ENCODE peak calls at places on chromosomes 12 and 14, in six cellular contexts. One of them, this sample, is unnamed.

GRCh38 chr12:131116437-131117117 is 162.9 kb downstream of the ADGRD1 start:
- DNase-seq in GM12878: no peak
- DNase-seq in HCT116: no peak
- DNase-seq in K562: no peak
- DNase-seq in H1: peak
- DNase-seq in HepG2: no peak
- DNase-seq in this sample: no peak

GRCh38 chr12:80565276-80565675 is 121.2 kb downstream of the PTPRQ start:
- DNase-seq in HepG2: no peak
- DNase-seq in H1: no peak
- DNase-seq in GM12878: no peak
- DNase-seq in HCT116: no peak
- DNase-seq in K562: no peak
- DNase-seq in this sample: peak

GRCh38 chr14:60247994-60248696 is 876 bp upstream of the PPM1A start:
- DNase-seq in HepG2: peak
- DNase-seq in HCT116: peak
- DNase-seq in GM12878: peak
- DNase-seq in K562: peak
- DNase-seq in H1: peak
- DNase-seq in this sample: peak

GRCh38 chr12:2239376-2240010 is 186.7 kb downstream of the CACNA1C start:
- DNase-seq in H1: no peak
- DNase-seq in HepG2: no peak
- DNase-seq in HCT116: no peak
- DNase-seq in GM12878: no peak
- DNase-seq in K562: no peak
- DNase-seq in this sample: no peak

GRCh38 chr12:132117558-132117875 is 26.6 kb downstream of the DDX51 start:
- DNase-seq in HepG2: no peak
- DNase-seq in HCT116: peak
- DNase-seq in H1: no peak
- DNase-seq in GM12878: no peak
- DNase-seq in K562: peak
- DNase-seq in this sample: no peak

GRCh38 chr14:100221419-100222218 is 17.3 kb upstream of the YY1 start:
- DNase-seq in HCT116: no peak
- DNase-seq in K562: peak
- DNase-seq in HepG2: peak
- DNase-seq in H1: peak
- DNase-seq in GM12878: no peak
- DNase-seq in this sample: peak

GRCh38 chr14:36056846-36057245 is 119.7 kb downstream of the PTCSC3 start:
- DNase-seq in HCT116: no peak
- DNase-seq in K562: no peak
- DNase-seq in HepG2: no peak
- DNase-seq in H1: no peak
- DNase-seq in GM12878: no peak
- DNase-seq in this sample: no peak

GRCh38 chr14:95006479-95006878 is 150.8 kb downstream of the DICER1 start:
- DNase-seq in H1: no peak
- DNase-seq in K562: no peak
- DNase-seq in HepG2: no peak
- DNase-seq in HCT116: no peak
- DNase-seq in GM12878: no peak
- DNase-seq in this sample: no peak

GRCh38 chr12:2483713-2484112 is 311.1 kb upstream of the FKBP4 start:
- DNase-seq in H1: no peak
- DNase-seq in GM12878: no peak
- DNase-seq in HepG2: no peak
- DNase-seq in K562: no peak
- DNase-seq in HCT116: no peak
- DNase-seq in this sample: no peak

GRCh38 chr14:91511014-91511466 is 930 bp upstream of the PPP4R3A start:
- DNase-seq in K562: peak
- DNase-seq in HCT116: peak
- DNase-seq in HepG2: peak
- DNase-seq in H1: no peak
- DNase-seq in GM12878: no peak
- DNase-seq in this sample: no peak

GRCh38 chr12:48165089-48166031 is 8.0 kb upstream of the ASB8 start:
- DNase-seq in GM12878: peak
- DNase-seq in K562: peak
- DNase-seq in HCT116: peak
- DNase-seq in H1: no peak
- DNase-seq in HepG2: peak
- DNase-seq in this sample: peak

GRCh38 chr12:28328967-28329366 is 138.7 kb downstream of the CCDC91 start:
- DNase-seq in H1: no peak
- DNase-seq in HCT116: no peak
- DNase-seq in HepG2: no peak
- DNase-seq in K562: no peak
- DNase-seq in GM12878: no peak
- DNase-seq in this sample: no peak

GRCh38 chr12:26787125-26787495 is 45.9 kb downstream of the ITPR2 start:
- DNase-seq in HepG2: no peak
- DNase-seq in GM12878: no peak
- DNase-seq in H1: no peak
- DNase-seq in K562: no peak
- DNase-seq in HCT116: no peak
- DNase-seq in this sample: peak

GRCh38 chr12:130661059-130661458 is 55.0 kb downstream of the RIMBP2 start:
- DNase-seq in K562: no peak
- DNase-seq in GM12878: no peak
- DNase-seq in H1: no peak
- DNase-seq in HCT116: no peak
- DNase-seq in HepG2: no peak
- DNase-seq in this sample: no peak

GRCh38 chr12:120468846-120469449 is 600 bp downstream of the SRSF9 start:
- DNase-seq in HCT116: no peak
- DNase-seq in HepG2: no peak
- DNase-seq in H1: no peak
- DNase-seq in K562: peak
- DNase-seq in GM12878: no peak
- DNase-seq in this sample: peak

GRCh38 chr14:58669556-58670200 is 31.9 kb downstream of the DACT1 start:
- DNase-seq in K562: no peak
- DNase-seq in GM12878: no peak
- DNase-seq in H1: no peak
- DNase-seq in HepG2: no peak
- DNase-seq in HCT116: no peak
- DNase-seq in this sample: no peak

GRCh38 chr12:31687101-31687527 is 27.6 kb downstream of the ETFBKMT start:
- DNase-seq in H1: no peak
- DNase-seq in HCT116: no peak
- DNase-seq in HepG2: no peak
- DNase-seq in GM12878: peak
- DNase-seq in K562: no peak
- DNase-seq in this sample: no peak

GRCh38 chr12:76489737-76490136 is 69.8 kb downstream of the OSBPL8 start:
- DNase-seq in HepG2: no peak
- DNase-seq in HCT116: no peak
- DNase-seq in K562: no peak
- DNase-seq in H1: no peak
- DNase-seq in GM12878: no peak
- DNase-seq in this sample: no peak

GRCh38 chr12:76495556-76495955 is 64.0 kb downstream of the OSBPL8 start:
- DNase-seq in H1: no peak
- DNase-seq in HepG2: no peak
- DNase-seq in GM12878: no peak
- DNase-seq in K562: no peak
- DNase-seq in HCT116: no peak
- DNase-seq in this sample: no peak

GRCh38 chr12:76486011-76486410 is 73.6 kb downstream of the OSBPL8 start:
- DNase-seq in HepG2: no peak
- DNase-seq in HCT116: no peak
- DNase-seq in GM12878: no peak
- DNase-seq in H1: no peak
- DNase-seq in K562: no peak
- DNase-seq in this sample: no peak

GRCh38 chr12:76490763-76491162 is 68.8 kb downstream of the OSBPL8 start:
- DNase-seq in H1: no peak
- DNase-seq in GM12878: no peak
- DNase-seq in K562: no peak
- DNase-seq in HCT116: no peak
- DNase-seq in HepG2: no peak
- DNase-seq in this sample: no peak

GRCh38 chr12:76491292-76491691 is 68.3 kb downstream of the OSBPL8 start:
- DNase-seq in HCT116: no peak
- DNase-seq in GM12878: no peak
- DNase-seq in H1: no peak
- DNase-seq in HepG2: no peak
- DNase-seq in K562: no peak
- DNase-seq in this sample: no peak
- TF ChIP-seq POLR2A in HCT116: no peak
- TF ChIP-seq POLR2A in GM12878: no peak
- TF ChIP-seq POLR2A in H1: no peak
- TF ChIP-seq POLR2A in HepG2: no peak
- TF ChIP-seq POLR2A in K562: no peak
- TF ChIP-seq POLR2A in this sample: no peak

GRCh38 chr14:69579476-69579875 is 4.8 kb upstream of the CCDC177 start:
- DNase-seq in K562: no peak
- DNase-seq in H1: no peak
- DNase-seq in GM12878: no peak
- DNase-seq in HepG2: no peak
- DNase-seq in HCT116: no peak
- DNase-seq in this sample: no peak
- TF ChIP-seq EZH2 in K562: no peak
- TF ChIP-seq EZH2 in H1: no peak
- TF ChIP-seq EZH2 in GM12878: no peak
- TF ChIP-seq EZH2 in HepG2: no peak
- TF ChIP-seq EZH2 in HCT116: no peak
- TF ChIP-seq EZH2 in this sample: no peak

GRCh38 chr12:122057769-122058168 is 20.8 kb upstream of the MLXIP start:
- DNase-seq in K562: no peak
- DNase-seq in HepG2: no peak
- DNase-seq in GM12878: no peak
- DNase-seq in HCT116: no peak
- DNase-seq in H1: no peak
- DNase-seq in this sample: no peak

GRCh38 chr12:122058750-122059149 is 19.8 kb upstream of the MLXIP start:
- DNase-seq in K562: no peak
- DNase-seq in HepG2: no peak
- DNase-seq in HCT116: no peak
- DNase-seq in H1: no peak
- DNase-seq in GM12878: no peak
- DNase-seq in this sample: peak

GRCh38 chr12:122061253-122061652 is 17.3 kb upstream of the MLXIP start:
- DNase-seq in HepG2: no peak
- DNase-seq in H1: no peak
- DNase-seq in HCT116: no peak
- DNase-seq in GM12878: no peak
- DNase-seq in K562: no peak
- DNase-seq in this sample: no peak

GRCh38 chr12:122059203-122059960 is 19.2 kb upstream of the MLXIP start:
- DNase-seq in HepG2: no peak
- DNase-seq in HCT116: no peak
- DNase-seq in K562: no peak
- DNase-seq in H1: no peak
- DNase-seq in GM12878: no peak
- DNase-seq in this sample: no peak

GRCh38 chr12:122060069-122060468 is 18.5 kb upstream of the MLXIP start:
- DNase-seq in HCT116: no peak
- DNase-seq in K562: no peak
- DNase-seq in GM12878: no peak
- DNase-seq in H1: no peak
- DNase-seq in HepG2: no peak
- DNase-seq in this sample: peak
- TF ChIP-seq POLR2AphosphoS5 in HCT116: no peak
- TF ChIP-seq POLR2AphosphoS5 in K562: no peak
- TF ChIP-seq POLR2AphosphoS5 in GM12878: no peak
- TF ChIP-seq POLR2AphosphoS5 in H1: no peak
- TF ChIP-seq POLR2AphosphoS5 in HepG2: no peak
- TF ChIP-seq POLR2AphosphoS5 in this sample: no peak

DNA sequence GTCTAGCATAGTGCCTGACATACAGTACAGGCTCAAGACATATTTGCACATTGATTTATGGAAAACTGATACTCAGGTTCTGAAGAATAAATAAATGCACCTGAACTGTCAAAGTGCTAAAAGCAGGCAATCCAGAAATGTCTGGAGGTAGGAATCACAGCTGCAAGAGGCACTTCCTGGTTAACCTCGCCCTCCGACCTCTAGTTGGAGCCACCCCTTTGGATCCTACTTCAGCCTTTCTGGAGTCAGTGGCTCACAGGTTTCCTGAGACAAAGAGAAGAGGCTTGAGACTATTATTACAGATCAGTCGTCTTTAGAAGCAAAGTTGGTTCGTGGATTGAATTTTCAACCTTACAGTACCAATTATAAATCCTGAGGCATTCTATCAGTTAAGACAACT is 13.0 kb downstream of the TCP11L2 start:
- DNase-seq in K562: no peak
- DNase-seq in GM12878: no peak
- DNase-seq in H1: no peak
- DNase-seq in HepG2: no peak
- DNase-seq in HCT116: no peak
- DNase-seq in this sample: no peak
- TF ChIP-seq POLR2A in K562: no peak
- TF ChIP-seq POLR2A in GM12878: no peak
- TF ChIP-seq POLR2A in H1: no peak
- TF ChIP-seq POLR2A in HepG2: no peak
- TF ChIP-seq POLR2A in HCT116: no peak
- TF ChIP-seq POLR2A in this sample: no peak

GRCh38 chr14:101456246-101457159 is 104.8 kb upstream of the DIO3 start:
- DNase-seq in GM12878: no peak
- DNase-seq in H1: peak
- DNase-seq in HepG2: no peak
- DNase-seq in K562: no peak
- DNase-seq in HCT116: no peak
- DNase-seq in this sample: no peak

GRCh38 chr14:101458536-101459391 is 102.5 kb upstream of the DIO3 start:
- DNase-seq in HCT116: no peak
- DNase-seq in HepG2: no peak
- DNase-seq in H1: peak
- DNase-seq in GM12878: no peak
- DNase-seq in K562: no peak
- DNase-seq in this sample: no peak

GRCh38 chr14:101459392-101459900 is 101.8 kb upstream of the DIO3 start:
- DNase-seq in K562: no peak
- DNase-seq in HepG2: no peak
- DNase-seq in GM12878: no peak
- DNase-seq in H1: no peak
- DNase-seq in HCT116: no peak
- DNase-seq in this sample: no peak

GRCh38 chr14:101457177-101457935 is 103.9 kb upstream of the DIO3 start:
- DNase-seq in HepG2: no peak
- DNase-seq in GM12878: no peak
- DNase-seq in HCT116: no peak
- DNase-seq in H1: peak
- DNase-seq in K562: no peak
- DNase-seq in this sample: no peak

GRCh38 chr14:101457936-101458535 is 103.3 kb upstream of the DIO3 start:
- DNase-seq in HepG2: no peak
- DNase-seq in K562: no peak
- DNase-seq in HCT116: no peak
- DNase-seq in H1: peak
- DNase-seq in GM12878: no peak
- DNase-seq in this sample: no peak
- TF ChIP-seq EZH2 in HepG2: no peak
- TF ChIP-seq EZH2 in K562: no peak
- TF ChIP-seq EZH2 in HCT116: no peak
- TF ChIP-seq EZH2 in H1: peak
- TF ChIP-seq EZH2 in GM12878: no peak
- TF ChIP-seq EZH2 in this sample: peak

GRCh38 chr12:53113951-53114350 is 10.7 kb downstream of the SOAT2 start:
- DNase-seq in GM12878: no peak
- DNase-seq in HepG2: no peak
- DNase-seq in K562: no peak
- DNase-seq in H1: no peak
- DNase-seq in HCT116: no peak
- DNase-seq in this sample: no peak
- TF ChIP-seq POLR2AphosphoS5 in GM12878: no peak
- TF ChIP-seq POLR2AphosphoS5 in HepG2: no peak
- TF ChIP-seq POLR2AphosphoS5 in K562: no peak
- TF ChIP-seq POLR2AphosphoS5 in H1: no peak
- TF ChIP-seq POLR2AphosphoS5 in HCT116: no peak
- TF ChIP-seq POLR2AphosphoS5 in this sample: no peak